ENCODE peak calls at places on chromosomes 4 and X, in ten cellular contexts. S, X, T, C, V, K, J, B, N and L are unnamed samples.

GRCh38 chrX:150365051-150365952 is 2.2 kb downstream of the MAMLD1 start:
- DNase-seq in K (peak), B (no peak), J (peak), N (peak), V (peak), S (no peak), C (peak), X (peak), T (peak), L (peak)

GRCh38 chr4:47526281-47526680 is 41.2 kb downstream of the ATP10D start:
- DNase-seq in K (no peak), X (no peak), N (peak), S (no peak), J (no peak), C (no peak), T (peak), B (no peak), V (no peak), L (no peak)

GRCh38 chr4:38804654-38805295 is at the start of gene TLR1:
- DNase-seq in C (peak), T (peak), J (no peak), V (no peak), K (peak), X (no peak), S (no peak), N (peak), B (peak), L (no peak)

GRCh38 chr4:101418055-101418454 is 70.7 kb upstream of the PPP3CA start:
- DNase-seq in X (peak), C (no peak), B (no peak), S (no peak), T (peak), J (peak), N (no peak), V (no peak), K (no peak), L (peak)

GRCh38 chrX:84168574-84168973 is 19.4 kb downstream of the RPS6KA6 start:
- DNase-seq in X (no peak), B (no peak), V (no peak), J (no peak), C (no peak), N (no peak), T (no peak), K (no peak), S (no peak), L (no peak)

GRCh38 chr4:61200991-61201526 is 933 bp downstream of the ADGRL3 start:
- DNase-seq in T (peak), N (peak), C (no peak), J (no peak), B (no peak), S (no peak), K (peak), X (no peak), V (no peak), L (no peak)

GRCh38 chr4:143399113-143399949 is 62.7 kb downstream of the GAB1 start:
- DNase-seq in K (no peak), J (no peak), T (peak), X (no peak), N (peak), V (no peak), S (no peak), B (peak), C (no peak), L (no peak)

GRCh38 chr4:18664051-18664450 is 642.5 kb upstream of the LCORL start:
- DNase-seq in T (no peak), S (no peak), X (no peak), C (no peak), N (no peak), K (no peak), J (no peak), B (no peak), V (no peak), L (no peak)

GRCh38 chrX:130024127-130024526 is 41.7 kb downstream of the BCORL1 start:
- DNase-seq in N (peak), S (peak), X (peak), B (no peak), T (peak), J (peak), V (no peak), C (no peak), K (peak), L (peak)

GRCh38 chr4:8315343-8316250 is 46.0 kb downstream of the HTRA3 start:
- DNase-seq in X (no peak), K (peak), V (peak), C (peak), N (peak), T (peak), B (no peak), J (no peak), S (peak), L (no peak)

GRCh38 chrX:51336584-51336983 is 4.0 kb downstream of the NUDT10 start:
- DNase-seq in S (no peak), N (peak), T (peak), K (peak), J (no peak), X (peak), C (peak), B (no peak), V (no peak), L (no peak)

GRCh38 chrX:40867352-40867751 is 132.0 kb upstream of the MED14 start:
- DNase-seq in B (no peak), V (no peak), J (no peak), X (no peak), C (no peak), S (no peak), N (peak), K (peak), T (peak), L (no peak)

GRCh38 chrX:74924449-74925209 is 623 bp downstream of the NEXMIF start:
- DNase-seq in B (no peak), K (peak), N (peak), T (peak), V (peak), J (peak), X (peak), C (no peak), S (no peak), L (peak)

GRCh38 chr4:158033416-158033863 is 139.4 kb downstream of the GASK1B start:
- DNase-seq in C (no peak), S (no peak), K (no peak), J (no peak), X (no peak), T (peak), V (no peak), N (peak), B (no peak), L (no peak)

GRCh38 chr4:105596676-105597075 is 44.3 kb downstream of the ARHGEF38 start:
- DNase-seq in C (no peak), V (no peak), J (no peak), N (no peak), K (no peak), B (no peak), X (no peak), S (no peak), T (no peak), L (no peak)

GRCh38 chrX:11113731-11114130 is 2.6 kb downstream of the HCCS start:
- DNase-seq in V (no peak), B (no peak), T (no peak), N (peak), S (no peak), C (no peak), J (no peak), K (no peak), X (no peak), L (no peak)

GRCh38 chr4:139934786-139935330 is 219.1 kb downstream of the MAML3 start:
- DNase-seq in V (no peak), C (no peak), X (no peak), B (no peak), T (no peak), N (no peak), K (no peak), J (no peak), S (no peak), L (no peak)

GRCh38 chrX:153879741-153880439 is 6.1 kb downstream of the L1CAM start:
- DNase-seq in K (no peak), J (no peak), S (no peak), N (no peak), B (no peak), T (no peak), X (no peak), V (no peak), C (no peak), L (no peak)

GRCh38 chrX:16807976-16808542 is 21.8 kb downstream of the TXLNG start:
- DNase-seq in T (peak), N (peak), X (no peak), V (no peak), C (no peak), K (peak), B (no peak), S (no peak), J (no peak), L (no peak)

GRCh38 chr4:184474261-184475095 is at the start of gene IRF2:
- DNase-seq in N (peak), S (peak), J (peak), B (peak), V (peak), T (peak), X (peak), K (peak), C (peak), L (peak)

GRCh38 chrX:139969286-139969685 is 4.0 kb upstream of the CXorf66 start:
- DNase-seq in J (no peak), N (no peak), S (no peak), X (no peak), B (no peak), K (no peak), C (no peak), T (no peak), V (no peak), L (no peak)

GRCh38 chr4:25770844-25771243 is 91.9 kb downstream of the SEL1L3 start:
- DNase-seq in C (no peak), X (no peak), N (peak), B (no peak), K (no peak), J (no peak), S (no peak), V (no peak), T (peak), L (no peak)

GRCh38 chrX:38220024-38220935 is at the start of gene SRPX:
- DNase-seq in T (peak), X (peak), J (peak), N (peak), S (peak), B (no peak), V (peak), C (no peak), K (peak), L (no peak)

GRCh38 chr4:6278801-6279197 is 9.1 kb downstream of the WFS1 start:
- DNase-seq in S (peak), V (no peak), C (no peak), J (no peak), K (no peak), N (peak), B (no peak), X (peak), T (peak), L (no peak)

GRCh38 chr4:36088542-36088941 is 155.8 kb downstream of the ARAP2 start:
- DNase-seq in J (no peak), V (no peak), S (no peak), B (no peak), C (no peak), N (no peak), K (no peak), T (no peak), X (no peak), L (no peak)

GRCh38 chr4:108117473-108118182 is 51.1 kb downstream of the LEF1 start:
- DNase-seq in X (no peak), S (no peak), B (no peak), K (no peak), C (no peak), J (no peak), V (no peak), T (peak), N (no peak), L (no peak)

GRCh38 chrX:53285591-53285990 is 4.2 kb upstream of the IQSEC2 start:
- DNase-seq in C (no peak), T (no peak), S (no peak), V (no peak), J (no peak), B (no peak), X (no peak), K (no peak), N (no peak), L (no peak)

GRCh38 chr4:65589331-65589730 is 81.0 kb downstream of the EPHA5 start:
- DNase-seq in S (no peak), K (no peak), C (no peak), B (no peak), J (no peak), T (no peak), V (no peak), X (no peak), N (no peak), L (no peak)

GRCh38 chrX:96655947-96656623 is 28.6 kb upstream of the DIAPH2 start:
- DNase-seq in S (no peak), V (no peak), K (no peak), N (no peak), X (no peak), J (no peak), C (no peak), B (no peak), T (no peak), L (no peak)

GRCh38 chr4:101981756-101982155 is 191.2 kb downstream of the BANK1 start:
- DNase-seq in S (no peak), C (no peak), V (no peak), K (no peak), T (no peak), J (no peak), N (no peak), X (no peak), B (no peak), L (no peak)

GRCh38 chr4:5237086-5237485 is 185.8 kb downstream of the STK32B start:
- DNase-seq in C (no peak), V (no peak), J (no peak), N (no peak), S (no peak), T (no peak), B (no peak), X (no peak), K (no peak), L (no peak)

GRCh38 chr4:149031399-149031798 is 589.2 kb upstream of the NR3C2 start:
- DNase-seq in C (no peak), X (peak), J (no peak), V (no peak), K (no peak), B (no peak), S (no peak), N (peak), T (peak), L (no peak)

GRCh38 chr4:69800599-69800998 is 40.2 kb upstream of the SULT1B1 start:
- DNase-seq in S (no peak), C (peak), N (peak), X (no peak), K (no peak), V (no peak), J (no peak), B (no peak), T (peak), L (no peak)

GRCh38 chrX:8084023-8084422 is 87.0 kb downstream of the VCX2 start:
- DNase-seq in T (peak), K (no peak), X (no peak), B (no peak), J (no peak), C (no peak), V (no peak), N (peak), S (no peak), L (no peak)

GRCh38 chr4:15707363-15707715 is 4.5 kb downstream of the BST1 start:
- DNase-seq in N (peak), C (no peak), X (no peak), B (no peak), T (peak), S (no peak), J (no peak), V (no peak), K (no peak), L (no peak)

GRCh38 chrX:135528274-135528673 is 7.8 kb downstream of the INTS6L start:
- DNase-seq in S (no peak), N (no peak), J (no peak), V (no peak), K (no peak), T (no peak), C (no peak), X (no peak), B (no peak), L (no peak)

GRCh38 chr4:139576219-139576618 is 20.2 kb upstream of the SETD7 start:
- DNase-seq in N (no peak), X (no peak), S (no peak), C (no peak), J (no peak), T (peak), V (no peak), B (no peak), K (no peak), L (no peak)